ENCODE peak calls at places on chromosomes 5 and 9, in six cellular contexts. C is mesenchymal stem cell, E is IMR-90, Y is neuronal stem cell, N is H1, K is trophoblast cell. V is an unnamed sample. For H3K79me1, the result is how much of the 10 kb centered on the place peaks cover.

GRCh38 chr5:124263680-124264491 is 482.6 kb downstream of the ZNF608 start:
- DNase-seq in C (peak), E (no peak), Y (peak), N (peak), K (no peak), V (peak)

GRCh38 chr5:132012385-132013005 is 1.0 kb upstream of the ACSL6 start:
- DNase-seq in C (peak), E (peak), Y (peak), N (no peak), K (peak), V (peak)

GRCh38 chr9:126695186-126696090 is 81.7 kb downstream of the LMX1B start:
- DNase-seq in C (no peak), E (no peak), Y (no peak), N (no peak), K (no peak), V (peak)

GRCh38 chr9:4829956-4830355 is 37.2 kb downstream of the RCL1 start:
- DNase-seq in C (peak), E (peak), Y (no peak), N (no peak), K (no peak), V (no peak)

GRCh38 chr9:78972303-78973002 is 599.3 kb upstream of the TLE4 start:
- DNase-seq in C (no peak), E (no peak), Y (no peak), N (no peak), K (no peak), V (no peak)

GRCh38 chr5:170449232-170449631 is 54.6 kb upstream of the KCNIP1 start:
- DNase-seq in C (no peak), E (no peak), Y (no peak), N (no peak), K (no peak), V (peak)

GRCh38 chr5:111379391-111379816 is 132.9 kb downstream of the STARD4 start:
- DNase-seq in C (no peak), E (no peak), Y (no peak), N (no peak), K (no peak), V (no peak)

GRCh38 chr5:36724429-36725332 is 118.3 kb downstream of the SLC1A3 start:
- DNase-seq in C (no peak), E (no peak), Y (no peak), N (no peak), K (no peak), V (peak)

GRCh38 chr9:127203501-127204327 is 60.9 kb upstream of the GARNL3 start:
- DNase-seq in C (no peak), E (no peak), Y (no peak), N (no peak), K (no peak), V (no peak)

GRCh38 chr9:134375430-134376385 is 49.5 kb downstream of the RXRA start:
- DNase-seq in C (peak), E (no peak), Y (no peak), N (no peak), K (peak), V (no peak)

GRCh38 chr5:139696167-139696893 is 48.2 kb downstream of the CXXC5 start:
- DNase-seq in C (no peak), E (no peak), Y (no peak), N (no peak), K (no peak), V (peak)

GRCh38 chr5:180467576-180467975 is 26.6 kb upstream of the CNOT6 start:
- DNase-seq in C (no peak), E (no peak), Y (no peak), N (no peak), K (no peak), V (no peak)

GRCh38 chr5:40879163-40879942 is 29.9 kb upstream of the C7 start:
- DNase-seq in C (peak), E (peak), Y (no peak), N (no peak), K (no peak), V (no peak)

GRCh38 chr9:113531919-113532808 is 68.6 kb downstream of the RGS3 start:
- DNase-seq in C (no peak), E (no peak), Y (no peak), N (no peak), K (no peak), V (no peak)

GRCh38 chr5:134371834-134372340 is 518 bp downstream of the UBE2B start:
- DNase-seq in C (peak), E (peak), Y (peak), N (peak), K (peak), V (peak)

GRCh38 chr5:112738180-112738560 is 485 bp downstream of the APC start:
- DNase-seq in C (peak), E (no peak), Y (peak), N (no peak), K (no peak), V (no peak)

GRCh38 chr5:172102913-172103629 is 85.0 kb downstream of the STK10 start:
- DNase-seq in C (peak), E (peak), Y (peak), N (no peak), K (peak), V (peak)

GRCh38 chr5:171874210-171874609 is 88.6 kb downstream of the SMIM23 start:
- DNase-seq in C (peak), E (peak), Y (no peak), N (no peak), K (no peak), V (no peak)

GRCh38 chr9:114864471-114864870 is 58.6 kb upstream of the TNFSF15 start:
- DNase-seq in C (peak), E (no peak), Y (no peak), N (no peak), K (no peak), V (no peak)

GRCh38 chr9:26292943-26293342 is 599.7 kb downstream of the CAAP1 start:
- DNase-seq in C (peak), E (peak), Y (no peak), N (no peak), K (no peak), V (no peak)

GRCh38 chr5:67085616-67086015 is 111.0 kb downstream of the CD180 start:
- DNase-seq in C (no peak), E (no peak), Y (no peak), N (no peak), K (no peak), V (no peak)

GRCh38 chr5:80917596-80917995 is 42.6 kb upstream of the RASGRF2 start:
- DNase-seq in C (no peak), E (no peak), Y (no peak), N (no peak), K (no peak), V (no peak)
- H3K14ac ChIP-seq in C (no peak), E (no peak), Y (no peak), N (no peak), K (no peak), V (no peak)

GRCh38 chr5:15502208-15502607 is 2.2 kb downstream of the FBXL7 start:
- DNase-seq in C (peak), E (peak), Y (no peak), N (no peak), K (no peak), V (no peak)

GRCh38 chr5:15501057-15501791 is 1.2 kb downstream of the FBXL7 start:
- DNase-seq in C (peak), E (peak), Y (peak), N (no peak), K (no peak), V (peak)

GRCh38 chr5:15500326-15500958 is 462 bp downstream of the FBXL7 start:
- DNase-seq in C (peak), E (peak), Y (peak), N (no peak), K (no peak), V (peak)

GRCh38 chr5:15496886-15497285 is 3.1 kb upstream of the FBXL7 start:
- DNase-seq in C (no peak), E (no peak), Y (no peak), N (no peak), K (no peak), V (no peak)

GRCh38 chr5:15499528-15500325 is at the start of gene FBXL7:
- DNase-seq in C (peak), E (peak), Y (peak), N (peak), K (no peak), V (peak)
- H2BK5ac ChIP-seq in C (peak), E (peak), Y (peak), N (peak), K (peak), V (no peak)

GRCh38 chr9:38054653-38055052 is 14.4 kb downstream of the SHB start:
- DNase-seq in C (no peak), E (no peak), Y (no peak), N (no peak), K (no peak), V (no peak)
- H3K79me1 ChIP-seq in C (under half), E (half or more), Y (under half), N (under half), K (under half), V (under half)

DNA sequence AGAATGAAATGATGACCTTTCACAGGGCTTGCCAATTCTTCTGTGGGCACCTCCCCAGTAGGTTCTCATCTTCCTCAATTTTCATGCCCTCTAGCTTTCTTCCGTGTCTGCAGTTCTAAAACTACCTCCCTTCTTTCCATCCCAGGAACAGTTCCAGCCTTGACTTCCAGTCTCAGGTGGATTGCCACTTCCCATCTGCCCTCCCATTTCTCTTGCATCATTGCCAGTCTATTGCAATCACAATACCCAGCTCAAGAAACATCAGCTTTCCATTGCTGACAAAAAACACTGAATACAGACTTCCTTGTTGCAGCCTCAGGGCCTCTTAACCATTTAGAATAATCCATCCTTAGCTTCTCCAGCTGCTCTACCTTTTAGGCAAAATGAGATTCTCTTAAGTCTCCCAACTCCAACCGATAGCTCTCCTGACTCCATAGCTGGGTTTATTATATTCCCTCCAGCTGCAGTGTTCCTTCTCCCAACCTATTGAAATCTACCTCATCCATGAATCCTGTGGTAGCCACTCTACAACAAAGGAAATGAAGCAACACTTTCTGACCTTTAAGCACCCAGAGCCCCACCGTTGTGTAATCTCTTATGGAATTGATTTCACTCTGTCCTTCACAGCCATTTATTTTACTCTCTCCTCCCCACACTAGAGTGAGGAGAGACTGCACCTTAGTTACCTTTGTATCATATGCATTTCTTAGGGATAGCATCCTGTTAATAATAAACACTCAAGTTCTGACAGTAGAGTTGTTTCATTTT is 75.6 kb upstream of the PCA3 start:
- DNase-seq in C (peak), E (no peak), Y (no peak), N (no peak), K (no peak), V (no peak)
- H3K14ac ChIP-seq in C (no peak), E (no peak), Y (no peak), N (no peak), K (no peak), V (no peak)

DNA sequence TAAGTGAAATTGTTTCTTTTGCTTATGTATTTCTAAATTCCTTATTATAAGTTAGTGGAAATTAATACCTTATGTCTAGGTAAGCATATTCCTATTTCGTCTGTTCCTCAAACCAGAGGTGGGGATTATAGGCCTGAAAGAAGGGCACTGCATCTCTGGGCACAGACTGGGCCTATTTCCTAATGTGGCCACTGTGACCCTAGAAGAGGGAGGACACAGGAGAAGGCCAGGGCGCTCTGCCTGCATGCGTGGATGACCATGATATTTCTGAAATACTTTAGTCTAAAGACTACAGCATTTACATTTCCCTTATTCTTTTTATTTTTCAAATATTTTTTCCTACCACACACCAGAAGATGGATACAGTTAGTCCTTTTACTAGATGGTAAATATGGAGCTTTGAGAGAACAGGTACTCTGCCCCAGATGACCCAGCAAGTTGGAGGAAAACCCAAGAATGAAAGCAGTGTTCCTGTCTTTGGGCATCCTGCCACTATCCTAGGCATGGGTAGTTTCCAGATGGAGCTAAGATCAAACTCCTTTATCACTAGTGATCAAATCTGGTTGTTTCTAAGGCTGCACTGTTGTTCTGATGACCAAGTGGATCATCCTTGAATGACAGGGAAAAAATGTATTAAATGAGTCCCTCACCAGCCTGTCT is 27.8 kb downstream of the RUSC2 start:
- DNase-seq in C (no peak), E (no peak), Y (no peak), N (no peak), K (peak), V (no peak)
- H2BK5ac ChIP-seq in C (peak), E (peak), Y (no peak), N (no peak), K (peak), V (no peak)

GRCh38 chr5:6723901-6724300 is 10.7 kb downstream of the TENT4A start:
- DNase-seq in C (no peak), E (no peak), Y (no peak), N (no peak), K (peak), V (no peak)

GRCh38 chr5:6727231-6727630 is 14.0 kb downstream of the TENT4A start:
- DNase-seq in C (no peak), E (no peak), Y (no peak), N (no peak), K (no peak), V (no peak)

GRCh38 chr5:6725448-6725847 is 12.2 kb downstream of the TENT4A start:
- DNase-seq in C (no peak), E (no peak), Y (no peak), N (no peak), K (no peak), V (no peak)

GRCh38 chr5:6724321-6724929 is 11.2 kb downstream of the TENT4A start:
- DNase-seq in C (no peak), E (no peak), Y (no peak), N (no peak), K (peak), V (no peak)

GRCh38 chr5:6726006-6726405 is 12.8 kb downstream of the TENT4A start:
- DNase-seq in C (no peak), E (no peak), Y (no peak), N (no peak), K (no peak), V (no peak)
- H3K79me1 ChIP-seq in C (under half), E (half or more), Y (under half), N (under half), K (under half), V (under half)

GRCh38 chr5:43063731-43064171 is 23.6 kb upstream of the ANXA2R start:
- DNase-seq in C (no peak), E (no peak), Y (no peak), N (no peak), K (peak), V (peak)
- H3K14ac ChIP-seq in C (no peak), E (no peak), Y (no peak), N (no peak), K (no peak), V (peak)

DNA sequence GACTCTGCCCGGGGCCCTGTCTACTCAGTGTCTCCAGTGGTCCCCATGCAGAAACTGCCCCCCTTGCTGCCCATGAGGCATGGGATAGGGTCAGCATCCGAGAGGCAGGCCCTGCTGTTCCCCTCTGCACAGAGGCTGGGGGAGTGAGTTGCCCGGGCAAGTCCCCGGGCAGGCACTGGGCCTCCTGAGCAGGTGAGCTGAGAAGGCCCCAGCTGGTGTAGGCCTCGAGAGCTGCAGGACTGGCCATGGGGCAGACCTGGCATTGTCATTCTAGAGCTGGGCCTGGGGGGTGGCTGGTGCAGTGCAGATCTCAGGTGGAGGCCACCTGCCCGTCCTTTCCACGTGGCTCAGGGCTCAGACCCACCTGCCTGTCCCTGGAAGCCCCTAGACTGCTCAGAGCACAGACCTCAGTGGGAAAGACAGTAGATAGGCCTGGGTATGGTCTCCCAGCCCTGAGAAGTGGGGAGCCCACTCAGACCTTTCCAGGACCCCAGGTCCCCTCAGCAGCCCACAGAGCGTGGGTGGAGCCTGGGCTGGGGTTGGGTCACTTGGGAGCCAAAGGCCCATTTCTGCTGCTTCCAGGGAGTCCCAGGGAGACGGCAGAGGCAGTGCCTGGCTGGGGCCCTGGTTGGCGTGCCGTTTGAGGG is 4.7 kb upstream of the NOTCH1 start:
- DNase-seq in C (no peak), E (no peak), Y (no peak), N (no peak), K (no peak), V (peak)
- H2BK5ac ChIP-seq in C (peak), E (peak), Y (peak), N (peak), K (peak), V (no peak)

GRCh38 chr5:6730807-6731206 is 17.6 kb downstream of the TENT4A start:
- DNase-seq in C (no peak), E (no peak), Y (no peak), N (no peak), K (no peak), V (no peak)

GRCh38 chr5:6729400-6730310 is 16.4 kb downstream of the TENT4A start:
- DNase-seq in C (no peak), E (no peak), Y (no peak), N (no peak), K (no peak), V (no peak)

GRCh38 chr5:6728011-6728794 is 15.0 kb downstream of the TENT4A start:
- DNase-seq in C (no peak), E (no peak), Y (no peak), N (no peak), K (no peak), V (no peak)

GRCh38 chr5:6730407-6730806 is 17.2 kb downstream of the TENT4A start:
- DNase-seq in C (no peak), E (no peak), Y (no peak), N (no peak), K (no peak), V (peak)

DNA sequence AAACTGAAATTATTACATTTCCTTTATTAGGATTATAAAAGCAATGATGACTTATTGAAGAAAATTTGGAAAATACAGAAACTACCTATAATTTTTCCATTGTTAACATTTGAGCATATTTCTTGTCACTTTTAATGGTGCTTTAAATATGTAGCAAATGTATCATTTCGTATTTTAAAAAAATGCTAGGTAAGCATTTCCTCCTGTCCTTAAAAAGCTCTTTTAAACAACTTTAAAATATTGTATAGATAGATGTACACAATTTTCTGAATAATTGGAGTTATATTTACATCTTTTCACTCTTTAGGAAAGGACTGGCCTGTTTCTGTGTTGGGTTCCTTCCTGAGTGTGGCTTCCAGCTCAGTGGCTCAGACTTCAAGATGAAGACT is 15.6 kb downstream of the TENT4A start:
- DNase-seq in C (no peak), E (no peak), Y (no peak), N (no peak), K (no peak), V (no peak)
- H3K79me1 ChIP-seq in C (under half), E (half or more), Y (under half), N (under half), K (under half), V (under half)

GRCh38 chr5:148750614-148751013 is 75.8 kb upstream of the ADRB2 start:
- DNase-seq in C (peak), E (no peak), Y (no peak), N (no peak), K (no peak), V (no peak)

GRCh38 chr5:148751025-148751424 is 75.4 kb upstream of the ADRB2 start:
- DNase-seq in C (peak), E (no peak), Y (no peak), N (no peak), K (no peak), V (no peak)

GRCh38 chr5:148747536-148747906 is 78.9 kb upstream of the ADRB2 start:
- DNase-seq in C (no peak), E (no peak), Y (no peak), N (no peak), K (no peak), V (no peak)

GRCh38 chr5:148748702-148749101 is 77.7 kb upstream of the ADRB2 start:
- DNase-seq in C (no peak), E (no peak), Y (no peak), N (no peak), K (no peak), V (no peak)

GRCh38 chr5:148746826-148747535 is 79.4 kb upstream of the ADRB2 start:
- DNase-seq in C (peak), E (peak), Y (no peak), N (no peak), K (no peak), V (no peak)
- H3K14ac ChIP-seq in C (no peak), E (no peak), Y (no peak), N (no peak), K (no peak), V (no peak)